ENCODE peak calls at places on chromosomes 16 and 17, in five cellular contexts. X is CD4-positive, alpha-beta T cell; R is Panc1; Z is fibroblast of lung; F is cardiac muscle cell. H is an unnamed sample.
A peak's percentile ranks its signal among the peaks of the same experiment; 100 is the strongest.

GRCh38 chr17:27407916-27408846 is 48.1 kb upstream of the KSR1 start:
- DNase-seq in X (no peak), R (no peak), Z (peak; percentile 65), F (peak; percentile 83), H (peak; percentile 73)

GRCh38 chr17:30520882-30521281 is 43.7 kb downstream of the GOSR1 start:
- DNase-seq in X (no peak), R (no peak), Z (no peak), F (peak; percentile 3), H (no peak)

GRCh38 chr16:80964351-80964750 is 42.3 kb downstream of the CMC2 start:
- DNase-seq in X (no peak), R (no peak), Z (no peak), F (no peak), H (no peak)

GRCh38 chr16:70457446-70457845 is 3.1 kb downstream of the FCSK start:
- DNase-seq in X (no peak), R (no peak), Z (no peak), F (no peak), H (no peak)

GRCh38 chr17:56819431-56820145 is 14.1 kb downstream of the C17orf67 start:
- DNase-seq in X (peak; percentile 60), R (peak; percentile 61), Z (peak; percentile 72), F (peak; percentile 77), H (peak; percentile 78)

GRCh38 chr17:51119415-51120356 is 982 bp downstream of the SPAG9 start:
- DNase-seq in X (peak; percentile 3), R (no peak), Z (peak; percentile 68), F (peak; percentile 34), H (peak; percentile 36)

GRCh38 chr16:84229421-84229820 is 10.4 kb downstream of the KCNG4 start:
- DNase-seq in X (no peak), R (no peak), Z (no peak), F (no peak), H (no peak)

GRCh38 chr16:27849621-27850020 is 213.9 kb downstream of the GSG1L start:
- DNase-seq in X (no peak), R (no peak), Z (no peak), F (no peak), H (no peak)

GRCh38 chr16:80616362-80616761 is 75.6 kb downstream of the DYNLRB2 start:
- DNase-seq in X (no peak), R (no peak), Z (no peak), F (no peak), H (no peak)

GRCh38 chr16:35750157-35750689 is 2290.8 kb downstream of the TP53TG3F start:
- DNase-seq in X (no peak), R (no peak), Z (no peak), F (no peak), H (no peak)

GRCh38 chr16:12535535-12536411 is 267.9 kb downstream of the CPPED1 start:
- DNase-seq in X (no peak), R (no peak), Z (no peak), F (peak; percentile 6), H (no peak)

GRCh38 chr16:22010902-22011301 is 3.0 kb downstream of the MOSMO start:
- DNase-seq in X (no peak), R (no peak), Z (no peak), F (no peak), H (no peak)

GRCh38 chr16:23452572-23453337 is at the start of gene COG7:
- DNase-seq in X (peak; percentile 76), R (peak; percentile 70), Z (peak; percentile 91), F (peak; percentile 92), H (peak; percentile 84)

GRCh38 chr16:23448392-23448791 is 4.6 kb downstream of the COG7 start:
- DNase-seq in X (no peak), R (no peak), Z (no peak), F (no peak), H (no peak)

GRCh38 chr16:23453338-23454052 is 506 bp upstream of the COG7 start:
- DNase-seq in X (no peak), R (no peak), Z (no peak), F (no peak), H (no peak)

GRCh38 chr16:23452221-23452571 is 793 bp downstream of the COG7 start:
- DNase-seq in X (no peak), R (no peak), Z (no peak), F (peak; percentile 3), H (no peak)
- H3K27ac ChIP-seq in X (no peak overlapping the region), R (peak overlapping the region; percentile 77), Z (peak overlapping the region; percentile 90), F (no peak overlapping the region), H (peak overlapping the region; percentile 80)

DNA sequence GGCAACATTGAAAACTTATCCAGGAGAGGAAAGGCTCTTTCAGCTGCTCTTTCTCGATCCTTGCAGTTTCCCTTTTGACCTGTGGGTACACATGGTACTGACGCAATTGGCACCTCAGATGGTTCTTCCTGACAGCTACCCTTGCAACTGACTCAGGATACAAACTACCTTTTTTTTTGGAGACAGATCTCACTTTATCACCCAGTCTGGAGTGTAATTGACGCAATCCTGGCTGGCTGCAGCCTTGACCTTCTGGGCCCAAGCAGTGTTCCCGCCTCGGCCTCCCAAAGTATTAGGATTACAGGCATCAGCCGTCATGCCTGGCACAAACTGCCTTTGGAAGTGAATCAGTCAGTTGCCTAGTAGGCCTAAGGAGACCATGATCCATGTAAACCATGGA is 607.2 kb downstream of the WWOX start:
- DNase-seq in X (no peak), R (no peak), Z (no peak), F (no peak), H (no peak)
- TF ChIP-seq CTCF in X (no peak), R (no peak), Z (no peak), F (no peak), H (no peak)

DNA sequence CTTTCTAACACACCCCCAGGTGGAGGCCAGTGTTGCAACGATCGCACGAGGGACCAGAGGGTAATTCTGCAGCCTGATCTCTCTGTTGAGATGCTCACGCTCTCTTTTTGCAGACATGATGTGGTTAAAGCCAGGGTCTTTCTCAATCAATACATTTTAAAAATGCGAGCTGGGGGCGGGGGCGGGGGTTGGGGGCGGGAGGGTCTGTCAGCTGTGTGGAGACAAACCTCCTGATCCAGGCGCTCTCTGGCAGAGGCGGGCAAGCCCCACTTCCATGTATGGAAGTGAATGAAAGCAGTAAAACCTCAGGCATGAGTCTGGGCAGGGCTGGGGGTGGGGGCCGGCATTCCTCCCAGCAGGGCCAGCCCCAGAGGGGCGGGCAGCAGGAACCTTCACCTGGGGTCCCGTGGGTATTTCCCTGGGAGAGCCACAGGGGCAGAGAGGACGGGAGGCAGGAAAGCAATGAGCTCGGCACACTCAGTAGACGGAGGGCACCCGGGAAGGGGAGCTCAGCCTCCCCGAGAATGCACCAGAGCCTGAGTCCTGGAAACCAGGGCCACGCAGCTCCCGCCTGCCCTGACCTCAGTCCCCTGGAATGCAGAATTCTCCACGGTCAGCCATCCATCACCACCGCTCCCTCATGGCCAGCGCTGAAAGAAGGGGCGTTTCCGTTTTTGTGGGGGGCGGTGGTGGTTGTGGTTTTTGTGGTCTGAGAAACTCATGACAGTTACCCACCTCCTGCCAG is 28.0 kb downstream of the NXN start:
- DNase-seq in X (no peak), R (no peak), Z (peak; percentile 76), F (peak; percentile 76), H (peak; percentile 88)
- H3K27ac ChIP-seq in X (no peak overlapping the region), R (peak overlapping the region; percentile 94), Z (peak overlapping the region; percentile 77), F (peak overlapping the region; percentile 99), H (peak overlapping the region; percentile 90)

DNA sequence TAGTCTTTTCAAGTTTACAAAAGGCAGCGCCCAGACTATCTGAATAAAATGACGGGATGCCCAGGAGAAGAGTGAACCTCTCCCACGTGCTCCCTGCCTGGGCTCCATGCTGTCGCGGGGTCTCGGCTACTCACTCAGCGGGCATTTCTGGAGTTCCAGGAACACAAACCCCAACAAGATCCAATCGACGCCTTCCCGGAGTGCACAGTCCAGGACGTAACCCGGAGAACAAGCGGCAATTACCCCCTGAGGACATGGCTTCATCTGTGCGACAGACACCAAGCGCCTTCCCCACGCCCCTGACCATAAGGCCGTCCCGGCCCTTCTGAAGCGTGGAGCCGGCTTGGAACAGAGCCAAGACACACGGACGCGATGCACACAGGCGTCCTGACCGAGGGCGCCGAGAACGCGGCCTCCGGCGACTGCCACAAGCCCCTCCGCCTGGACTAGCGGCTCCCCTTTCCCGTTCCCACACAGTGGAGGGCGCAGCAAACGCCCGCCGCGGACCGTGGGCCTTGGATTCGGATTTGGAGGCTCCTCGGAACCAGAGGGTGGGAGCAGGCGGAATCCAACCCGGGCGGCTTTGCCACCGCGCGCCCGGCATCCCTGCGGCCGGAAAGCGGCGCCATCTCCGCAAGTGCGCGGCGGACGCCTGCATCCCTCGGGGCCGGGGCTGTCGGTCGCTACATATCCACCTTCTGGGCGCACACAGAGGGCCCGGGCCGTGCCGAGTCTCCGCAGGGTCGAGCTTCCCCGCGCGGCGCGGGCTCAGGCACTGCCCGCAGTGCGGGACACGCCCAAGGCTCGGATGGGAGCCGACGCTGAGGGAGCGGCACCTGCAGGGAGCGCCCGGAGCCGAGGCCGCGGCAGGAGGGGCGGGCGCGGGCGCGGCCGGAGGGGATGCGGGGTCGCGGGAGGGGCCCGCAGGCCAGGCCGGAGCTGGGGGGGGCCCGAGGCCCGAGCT is 725 bp downstream of the ABCA3 start:
- DNase-seq in X (peak; percentile 18), R (no peak), Z (peak; percentile 6), F (peak; percentile 12), H (peak; percentile 45)
- TF ChIP-seq CTCF in X (peak; percentile 18), R (no peak), Z (no peak), F (peak; percentile 17), H (no peak)

GRCh38 chr17:77475012-77475976 is 334.5 kb downstream of the SEC14L1 start:
- DNase-seq in X (peak; percentile 65), R (no peak), Z (peak; percentile 94), F (peak; percentile 83), H (no peak)
- H3K27ac ChIP-seq in X (peak overlapping the region; percentile 75), R (peak overlapping the region; percentile 15), Z (peak overlapping the region; percentile 56), F (peak overlapping the region; percentile 96), H (peak overlapping the region; percentile 96)

DNA sequence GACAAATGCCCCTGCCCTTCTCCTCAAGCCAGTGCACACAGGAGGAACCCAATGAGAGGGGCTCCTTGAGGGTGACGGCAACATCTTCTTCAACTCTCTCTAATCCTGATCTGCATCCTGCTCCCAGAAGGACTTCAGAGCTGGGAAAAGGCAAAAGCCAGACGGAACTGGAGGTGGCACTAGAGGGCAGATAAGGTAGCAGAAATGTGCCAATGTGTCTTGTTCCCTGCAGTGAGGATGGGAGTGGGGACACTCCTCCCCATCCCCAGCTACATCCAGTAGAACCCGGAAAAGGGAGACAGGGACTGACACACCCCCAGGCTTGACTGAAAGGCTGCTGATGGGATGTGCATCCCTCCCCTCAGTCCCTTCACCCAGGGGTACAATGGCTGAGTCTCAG is 28.5 kb downstream of the SRCIN1 start:
- DNase-seq in X (no peak), R (no peak), Z (no peak), F (no peak), H (no peak)
- TF ChIP-seq CTCF in X (no peak), R (no peak), Z (no peak), F (no peak), H (no peak)